ENCODE peak calls at places on chromosomes 2 and 18, in nine cellular contexts. One of them, this sample, is unnamed.

GRCh38 chr2:183564726-183565125 is 440.5 kb downstream of the NUP35 start:
- DNase-seq in uterus: no peak
- DNase-seq in PC-9: no peak
- DNase-seq in transverse colon: no peak
- DNase-seq in DND-41: no peak
- DNase-seq in OCI-LY7: no peak
- DNase-seq in tibial artery: no peak
- DNase-seq in A549: no peak
- DNase-seq in ovary: no peak
- DNase-seq in this sample: no peak

GRCh38 chr2:72983500-72984039 is 66.3 kb downstream of the EMX1 start:
- DNase-seq in uterus: no peak
- DNase-seq in PC-9: no peak
- DNase-seq in transverse colon: peak
- DNase-seq in DND-41: no peak
- DNase-seq in OCI-LY7: no peak
- DNase-seq in tibial artery: no peak
- DNase-seq in A549: no peak
- DNase-seq in ovary: no peak
- DNase-seq in this sample: no peak

GRCh38 chr18:75376004-75376403 is 51.5 kb downstream of the SMIM21 start:
- DNase-seq in uterus: no peak
- DNase-seq in PC-9: no peak
- DNase-seq in transverse colon: no peak
- DNase-seq in DND-41: no peak
- DNase-seq in OCI-LY7: no peak
- DNase-seq in tibial artery: no peak
- DNase-seq in A549: peak
- DNase-seq in ovary: no peak
- DNase-seq in this sample: no peak

GRCh38 chr2:72895759-72896281 is 8.6 kb downstream of the SPR start:
- DNase-seq in uterus: no peak
- DNase-seq in PC-9: peak
- DNase-seq in transverse colon: peak
- DNase-seq in DND-41: no peak
- DNase-seq in OCI-LY7: no peak
- DNase-seq in tibial artery: no peak
- DNase-seq in A549: no peak
- DNase-seq in ovary: peak
- DNase-seq in this sample: peak

GRCh38 chr2:135773917-135774316 is 32.3 kb downstream of the UBXN4 start:
- DNase-seq in uterus: no peak
- DNase-seq in PC-9: no peak
- DNase-seq in transverse colon: no peak
- DNase-seq in DND-41: no peak
- DNase-seq in OCI-LY7: no peak
- DNase-seq in tibial artery: no peak
- DNase-seq in A549: no peak
- DNase-seq in ovary: no peak
- DNase-seq in this sample: no peak

GRCh38 chr18:8424917-8425725 is 184.1 kb upstream of the RAB12 start:
- DNase-seq in uterus: no peak
- DNase-seq in PC-9: peak
- DNase-seq in transverse colon: no peak
- DNase-seq in DND-41: no peak
- DNase-seq in OCI-LY7: no peak
- DNase-seq in tibial artery: no peak
- DNase-seq in A549: no peak
- DNase-seq in ovary: no peak
- DNase-seq in this sample: no peak

GRCh38 chr2:144501118-144501517 is 18.8 kb downstream of the ZEB2 start:
- DNase-seq in uterus: no peak
- DNase-seq in PC-9: no peak
- DNase-seq in transverse colon: no peak
- DNase-seq in DND-41: no peak
- DNase-seq in OCI-LY7: no peak
- DNase-seq in tibial artery: no peak
- DNase-seq in A549: no peak
- DNase-seq in ovary: no peak
- DNase-seq in this sample: no peak

GRCh38 chr2:124027182-124027581 is 2.1 kb downstream of the CNTNAP5 start:
- DNase-seq in uterus: no peak
- DNase-seq in PC-9: peak
- DNase-seq in transverse colon: no peak
- DNase-seq in DND-41: peak
- DNase-seq in OCI-LY7: peak
- DNase-seq in tibial artery: no peak
- DNase-seq in A549: peak
- DNase-seq in ovary: no peak
- DNase-seq in this sample: peak

GRCh38 chr2:226540204-226540994 is 259.2 kb downstream of the IRS1 start:
- DNase-seq in uterus: no peak
- DNase-seq in PC-9: no peak
- DNase-seq in transverse colon: no peak
- DNase-seq in DND-41: no peak
- DNase-seq in OCI-LY7: no peak
- DNase-seq in tibial artery: no peak
- DNase-seq in A549: no peak
- DNase-seq in ovary: no peak
- DNase-seq in this sample: no peak

GRCh38 chr18:44537521-44537920 is 143.2 kb upstream of the SETBP1 start:
- DNase-seq in uterus: no peak
- DNase-seq in PC-9: peak
- DNase-seq in transverse colon: no peak
- DNase-seq in DND-41: no peak
- DNase-seq in OCI-LY7: no peak
- DNase-seq in tibial artery: peak
- DNase-seq in A549: peak
- DNase-seq in ovary: no peak
- DNase-seq in this sample: no peak

GRCh38 chr2:60641866-60642788 is 88.7 kb upstream of the BCL11A start:
- DNase-seq in uterus: no peak
- DNase-seq in PC-9: peak
- DNase-seq in transverse colon: peak
- DNase-seq in DND-41: peak
- DNase-seq in OCI-LY7: peak
- DNase-seq in tibial artery: no peak
- DNase-seq in A549: peak
- DNase-seq in ovary: no peak
- DNase-seq in this sample: no peak

GRCh38 chr2:212711851-212712250 is 173.2 kb upstream of the ERBB4 start:
- DNase-seq in uterus: no peak
- DNase-seq in PC-9: no peak
- DNase-seq in transverse colon: no peak
- DNase-seq in DND-41: no peak
- DNase-seq in OCI-LY7: no peak
- DNase-seq in tibial artery: no peak
- DNase-seq in A549: peak
- DNase-seq in ovary: no peak
- DNase-seq in this sample: no peak

DNA sequence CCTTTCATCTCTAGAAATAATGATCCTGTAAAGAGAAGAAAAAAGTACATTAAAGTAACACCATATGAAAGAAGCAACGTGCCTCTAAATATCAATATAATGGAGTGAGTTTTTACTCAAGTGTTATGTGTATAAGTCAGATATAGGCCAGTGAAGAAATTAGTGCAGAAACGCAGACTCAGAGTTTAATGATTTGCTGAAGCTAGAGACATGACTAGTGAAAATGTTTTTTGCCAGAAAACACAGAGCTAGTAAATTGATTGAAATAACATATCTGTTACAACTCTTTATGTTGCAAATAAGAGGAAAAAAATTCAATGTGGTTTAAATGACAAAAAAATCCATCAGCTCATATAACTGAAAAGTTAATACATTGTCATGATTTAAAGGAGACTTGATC is 217.2 kb upstream of the NXPH2 start:
- DNase-seq in uterus: no peak
- DNase-seq in PC-9: no peak
- DNase-seq in transverse colon: no peak
- DNase-seq in DND-41: no peak
- DNase-seq in OCI-LY7: no peak
- DNase-seq in tibial artery: no peak
- DNase-seq in A549: no peak
- DNase-seq in ovary: no peak
- DNase-seq in this sample: no peak
- H3K27ac ChIP-seq in uterus: no peak
- H3K27ac ChIP-seq in PC-9: no peak
- H3K27ac ChIP-seq in transverse colon: no peak
- H3K27ac ChIP-seq in DND-41: no peak
- H3K27ac ChIP-seq in OCI-LY7: no peak
- H3K27ac ChIP-seq in tibial artery: no peak
- H3K27ac ChIP-seq in A549: no peak
- H3K27ac ChIP-seq in ovary: no peak
- H3K27ac ChIP-seq in this sample: no peak

GRCh38 chr18:77123313-77124231 is 9.0 kb downstream of the MBP start:
- DNase-seq in uterus: no peak
- DNase-seq in PC-9: no peak
- DNase-seq in transverse colon: no peak
- DNase-seq in DND-41: no peak
- DNase-seq in OCI-LY7: no peak
- DNase-seq in tibial artery: no peak
- DNase-seq in A549: no peak
- DNase-seq in ovary: no peak
- DNase-seq in this sample: no peak

GRCh38 chr18:77129150-77129551 is 3.4 kb downstream of the MBP start:
- DNase-seq in uterus: peak
- DNase-seq in PC-9: peak
- DNase-seq in transverse colon: no peak
- DNase-seq in DND-41: no peak
- DNase-seq in OCI-LY7: no peak
- DNase-seq in tibial artery: peak
- DNase-seq in A549: no peak
- DNase-seq in ovary: no peak
- DNase-seq in this sample: no peak

GRCh38 chr18:77119851-77120491 is 12.6 kb downstream of the MBP start:
- DNase-seq in uterus: peak
- DNase-seq in PC-9: no peak
- DNase-seq in transverse colon: no peak
- DNase-seq in DND-41: no peak
- DNase-seq in OCI-LY7: peak
- DNase-seq in tibial artery: no peak
- DNase-seq in A549: no peak
- DNase-seq in ovary: no peak
- DNase-seq in this sample: no peak

GRCh38 chr18:77127769-77128671 is 4.6 kb downstream of the MBP start:
- DNase-seq in uterus: peak
- DNase-seq in PC-9: peak
- DNase-seq in transverse colon: peak
- DNase-seq in DND-41: peak
- DNase-seq in OCI-LY7: peak
- DNase-seq in tibial artery: peak
- DNase-seq in A549: peak
- DNase-seq in ovary: no peak
- DNase-seq in this sample: no peak

GRCh38 chr18:77124452-77124922 is 8.1 kb downstream of the MBP start:
- DNase-seq in uterus: no peak
- DNase-seq in PC-9: no peak
- DNase-seq in transverse colon: no peak
- DNase-seq in DND-41: peak
- DNase-seq in OCI-LY7: peak
- DNase-seq in tibial artery: no peak
- DNase-seq in A549: no peak
- DNase-seq in ovary: no peak
- DNase-seq in this sample: no peak
- H3K4me3 ChIP-seq in uterus: no peak
- H3K4me3 ChIP-seq in PC-9: no peak
- H3K4me3 ChIP-seq in transverse colon: no peak
- H3K4me3 ChIP-seq in DND-41: no peak
- H3K4me3 ChIP-seq in OCI-LY7: peak
- H3K4me3 ChIP-seq in tibial artery: no peak
- H3K4me3 ChIP-seq in A549: no peak
- H3K4me3 ChIP-seq in ovary: no peak
- H3K4me3 ChIP-seq in this sample: no peak

DNA sequence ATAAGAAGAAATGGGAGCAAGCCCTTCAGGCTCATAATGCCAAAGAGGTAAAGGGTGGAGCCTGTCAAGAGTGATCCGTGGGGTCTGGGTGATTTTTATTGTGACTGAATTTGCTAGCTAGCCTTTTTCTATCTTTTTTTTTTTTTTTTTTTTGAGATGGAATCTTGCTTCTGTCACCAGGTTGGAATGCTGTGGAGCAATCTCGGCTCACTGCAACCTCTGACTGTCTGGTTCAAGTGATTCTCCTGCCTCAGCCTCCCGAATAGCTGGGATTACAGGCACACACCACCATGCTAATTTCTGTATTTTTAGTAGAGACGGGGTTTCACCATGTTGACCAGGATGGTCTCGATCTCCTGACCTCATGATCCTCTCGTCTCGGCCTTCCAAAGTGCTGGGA is 29.1 kb downstream of the DRC1 start:
- DNase-seq in uterus: no peak
- DNase-seq in PC-9: peak
- DNase-seq in transverse colon: no peak
- DNase-seq in DND-41: no peak
- DNase-seq in OCI-LY7: no peak
- DNase-seq in tibial artery: no peak
- DNase-seq in A549: no peak
- DNase-seq in ovary: no peak
- DNase-seq in this sample: no peak
- TF ChIP-seq CTCF in uterus: no peak
- TF ChIP-seq CTCF in PC-9: no peak
- TF ChIP-seq CTCF in transverse colon: no peak
- TF ChIP-seq CTCF in DND-41: no peak
- TF ChIP-seq CTCF in OCI-LY7: no peak
- TF ChIP-seq CTCF in tibial artery: no peak
- TF ChIP-seq CTCF in A549: no peak
- TF ChIP-seq CTCF in ovary: no peak
- TF ChIP-seq CTCF in this sample: no peak

GRCh38 chr2:62741127-62741526 is 35.6 kb downstream of the EHBP1 start:
- DNase-seq in uterus: no peak
- DNase-seq in PC-9: no peak
- DNase-seq in transverse colon: no peak
- DNase-seq in DND-41: no peak
- DNase-seq in OCI-LY7: no peak
- DNase-seq in tibial artery: no peak
- DNase-seq in A549: no peak
- DNase-seq in ovary: no peak
- DNase-seq in this sample: no peak

GRCh38 chr2:62740221-62740620 is 34.7 kb downstream of the EHBP1 start:
- DNase-seq in uterus: no peak
- DNase-seq in PC-9: no peak
- DNase-seq in transverse colon: no peak
- DNase-seq in DND-41: no peak
- DNase-seq in OCI-LY7: no peak
- DNase-seq in tibial artery: no peak
- DNase-seq in A549: no peak
- DNase-seq in ovary: no peak
- DNase-seq in this sample: no peak

GRCh38 chr2:62744603-62745002 is 39.1 kb downstream of the EHBP1 start:
- DNase-seq in uterus: no peak
- DNase-seq in PC-9: no peak
- DNase-seq in transverse colon: no peak
- DNase-seq in DND-41: no peak
- DNase-seq in OCI-LY7: no peak
- DNase-seq in tibial artery: no peak
- DNase-seq in A549: no peak
- DNase-seq in ovary: no peak
- DNase-seq in this sample: no peak

GRCh38 chr2:62743506-62743905 is 38.0 kb downstream of the EHBP1 start:
- DNase-seq in uterus: no peak
- DNase-seq in PC-9: no peak
- DNase-seq in transverse colon: no peak
- DNase-seq in DND-41: no peak
- DNase-seq in OCI-LY7: no peak
- DNase-seq in tibial artery: no peak
- DNase-seq in A549: no peak
- DNase-seq in ovary: no peak
- DNase-seq in this sample: no peak

GRCh38 chr2:62741954-62742722 is 36.6 kb downstream of the EHBP1 start:
- DNase-seq in uterus: no peak
- DNase-seq in PC-9: no peak
- DNase-seq in transverse colon: no peak
- DNase-seq in DND-41: no peak
- DNase-seq in OCI-LY7: no peak
- DNase-seq in tibial artery: no peak
- DNase-seq in A549: no peak
- DNase-seq in ovary: no peak
- DNase-seq in this sample: no peak
- H3K27ac ChIP-seq in uterus: no peak
- H3K27ac ChIP-seq in PC-9: no peak
- H3K27ac ChIP-seq in transverse colon: no peak
- H3K27ac ChIP-seq in DND-41: no peak
- H3K27ac ChIP-seq in OCI-LY7: no peak
- H3K27ac ChIP-seq in tibial artery: no peak
- H3K27ac ChIP-seq in A549: no peak
- H3K27ac ChIP-seq in ovary: no peak
- H3K27ac ChIP-seq in this sample: no peak

This sample was measured in heart right ventricle.